ENCODE peak calls at places on chromosome 2, in six cellular contexts. V, W, R, A, H and K are unnamed samples.

GRCh38 chr2:1294882-1295281 is 118.4 kb upstream of the TPO start:
- DNase-seq in V (no peak), W (no peak), R (no peak), A (no peak), H (no peak), K (no peak)

GRCh38 chr2:218334531-218334930 is 22.1 kb upstream of the CATIP start:
- DNase-seq in V (no peak), W (no peak), R (no peak), A (no peak), H (no peak), K (no peak)

GRCh38 chr2:104853401-104853925 is 452 bp upstream of the POU3F3 start:
- DNase-seq in V (no peak), W (no peak), R (no peak), A (no peak), H (no peak), K (no peak)

GRCh38 chr2:196131384-196131861 is 40.0 kb downstream of the STK17B start:
- DNase-seq in V (peak), W (no peak), R (peak), A (peak), H (peak), K (peak)

GRCh38 chr2:39216495-39217191 is 27.1 kb downstream of the CDKL4 start:
- DNase-seq in V (no peak), W (no peak), R (peak), A (peak), H (no peak), K (peak)

GRCh38 chr2:95077893-95078603 is 43.6 kb downstream of the MRPS5 start:
- DNase-seq in V (no peak), W (no peak), R (no peak), A (no peak), H (no peak), K (no peak)

GRCh38 chr2:217429981-217430500 is 570.2 kb upstream of the TNP1 start:
- DNase-seq in V (no peak), W (no peak), R (no peak), A (no peak), H (no peak), K (no peak)

GRCh38 chr2:12502759-12503158 is 214.0 kb upstream of the TRIB2 start:
- DNase-seq in V (no peak), W (no peak), R (no peak), A (no peak), H (no peak), K (no peak)

GRCh38 chr2:15073639-15074038 is 441.1 kb downstream of the LRATD1 start:
- DNase-seq in V (no peak), W (no peak), R (no peak), A (no peak), H (no peak), K (no peak)

GRCh38 chr2:197229509-197230458 is 80.8 kb downstream of the ANKRD44 start:
- DNase-seq in V (no peak), W (no peak), R (no peak), A (no peak), H (no peak), K (no peak)

GRCh38 chr2:71426721-71427120 is 26.6 kb upstream of the DYSF start:
- DNase-seq in V (no peak), W (no peak), R (no peak), A (no peak), H (no peak), K (no peak)

GRCh38 chr2:23843051-23843976 is 83.6 kb downstream of the ATAD2B start:
- DNase-seq in V (no peak), W (no peak), R (no peak), A (peak), H (no peak), K (no peak)

GRCh38 chr2:231017250-231017636 is 20.1 kb upstream of the C2orf72 start:
- DNase-seq in V (no peak), W (no peak), R (no peak), A (no peak), H (no peak), K (no peak)

GRCh38 chr2:40668435-40668834 is 216.5 kb upstream of the SLC8A1 start:
- DNase-seq in V (no peak), W (no peak), R (no peak), A (no peak), H (no peak), K (no peak)

GRCh38 chr2:216194013-216194412 is 84.9 kb downstream of the XRCC5 start:
- DNase-seq in V (no peak), W (no peak), R (no peak), A (no peak), H (no peak), K (no peak)

GRCh38 chr2:71045841-71046495 is 22.5 kb upstream of the NAGK start:
- DNase-seq in V (no peak), W (no peak), R (no peak), A (no peak), H (no peak), K (no peak)

GRCh38 chr2:202030676-202031075 is 3.0 kb upstream of the FZD7 start:
- DNase-seq in V (no peak), W (no peak), R (no peak), A (no peak), H (no peak), K (no peak)

GRCh38 chr2:61845320-61845719 is 8.5 kb downstream of the FAM161A start:
- DNase-seq in V (no peak), W (no peak), R (no peak), A (no peak), H (no peak), K (no peak)

GRCh38 chr2:207163053-207163814 is 2.5 kb downstream of the KLF7 start:
- DNase-seq in V (no peak), W (peak), R (peak), A (peak), H (peak), K (no peak)

GRCh38 chr2:162343824-162344616 is at the start of gene GCA:
- DNase-seq in V (peak), W (peak), R (peak), A (peak), H (peak), K (peak)
- TF ChIP-seq POLR2A in V (no peak), W (peak), R (peak), A (peak), H (peak), K (peak)

DNA sequence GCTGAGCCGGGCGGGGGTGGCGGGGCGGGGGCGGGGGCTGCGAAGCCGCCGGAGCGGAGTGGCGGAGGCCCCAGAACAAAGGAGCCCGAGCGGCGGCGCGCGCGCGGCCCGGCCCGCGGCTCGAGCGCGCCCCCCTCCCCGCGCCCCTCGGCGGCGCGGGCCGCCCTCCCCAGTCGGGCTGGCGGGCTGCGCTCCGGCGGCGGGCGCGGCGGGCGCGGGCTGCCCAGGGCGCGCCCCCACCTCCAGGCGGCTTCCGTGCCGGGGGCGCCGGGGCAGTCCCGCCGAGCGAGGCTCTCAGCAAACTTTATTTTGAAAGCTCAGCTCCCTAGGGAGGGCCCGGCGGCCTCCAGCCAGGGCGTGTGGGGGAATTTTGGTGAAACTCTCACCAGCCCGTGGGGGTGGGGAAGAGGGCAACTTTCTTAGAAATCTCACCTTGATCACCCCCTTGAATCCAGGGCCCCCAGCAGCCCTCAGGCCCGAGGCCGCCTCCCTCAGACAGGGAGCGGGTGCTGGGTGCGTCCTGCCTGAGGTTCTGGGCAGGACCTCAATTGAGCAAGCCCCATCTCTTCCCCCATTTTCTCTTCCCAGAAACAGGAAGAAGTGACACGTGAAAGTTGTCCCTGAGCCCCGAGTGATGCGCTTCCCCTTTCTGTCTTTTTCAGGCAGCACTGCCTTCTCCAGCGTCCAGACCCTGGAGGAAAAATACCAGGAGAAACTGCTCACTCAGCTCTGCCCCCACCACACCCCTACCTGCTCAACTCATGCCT is 791 bp downstream of the TET3 start:
- DNase-seq in V (peak), W (peak), R (peak), A (peak), H (peak), K (peak)
- TF ChIP-seq POLR2A in V (no peak), W (no peak), R (peak), A (peak), H (no peak), K (peak)

GRCh38 chr2:172234716-172235661 is 132.3 kb upstream of the DLX2 start:
- DNase-seq in V (peak), W (peak), R (peak), A (peak), H (no peak), K (peak)
- TF ChIP-seq POLR2A in V (no peak), W (no peak), R (peak), A (no peak), H (no peak), K (no peak)

GRCh38 chr2:53767405-53768232 is at the start of gene CHAC2:
- DNase-seq in V (peak), W (peak), R (peak), A (peak), H (peak), K (peak)
- TF ChIP-seq POLR2A in V (peak), W (peak), R (peak), A (peak), H (peak), K (peak)